ENCODE peak calls at places on chromosome X, in six cellular contexts. C is lower lobe of right lung, P is body of pancreas, R is mammary epithelial cell, F is H1, T is IMR-90. H is an unnamed sample. For H3K27me3, the result is how much of the 10 kb centered on the place peaks cover.

GRCh38 chrX:63754141-63754859 is 30.7 kb downstream of the ARHGEF9 start:
- DNase-seq in C (no peak), P (no peak), R (peak), F (no peak), T (peak), H (no peak)

GRCh38 chrX:1442724-1443367 is 9.9 kb downstream of the ASMTL start:
- DNase-seq in C (peak), P (no peak), R (no peak), F (no peak), T (no peak), H (no peak)

GRCh38 chrX:86696951-86697350 is 548.7 kb downstream of the DACH2 start:
- DNase-seq in C (no peak), P (no peak), R (no peak), F (no peak), T (no peak), H (no peak)

GRCh38 chrX:37846141-37846540 is 1.2 kb downstream of the DYNLT3 start:
- DNase-seq in C (no peak), P (no peak), R (peak), F (no peak), T (peak), H (no peak)

GRCh38 chrX:13620202-13620601 is 32.7 kb upstream of the TCEANC start:
- DNase-seq in C (no peak), P (no peak), R (no peak), F (no peak), T (no peak), H (no peak)

GRCh38 chrX:54076903-54077302 is 32.6 kb upstream of the PHF8 start:
- DNase-seq in C (no peak), P (no peak), R (peak), F (no peak), T (peak), H (no peak)

GRCh38 chrX:15674514-15674898 is 9.9 kb upstream of the CLTRN start:
- DNase-seq in C (peak), P (peak), R (peak), F (no peak), T (peak), H (peak)

GRCh38 chrX:79556750-79557149 is 189.6 kb upstream of the ITM2A start:
- DNase-seq in C (no peak), P (no peak), R (no peak), F (no peak), T (no peak), H (no peak)

GRCh38 chrX:103404225-103405008 is 28.1 kb downstream of the BEX3 start:
- DNase-seq in C (peak), P (peak), R (peak), F (peak), T (peak), H (peak)

GRCh38 chrX:97494756-97495372 is 611.2 kb downstream of the RPA4 start:
- DNase-seq in C (no peak), P (no peak), R (no peak), F (no peak), T (no peak), H (no peak)

GRCh38 chrX:45710081-45710801 is 509.6 kb upstream of the DIPK2B start:
- DNase-seq in C (no peak), P (no peak), R (peak), F (no peak), T (peak), H (peak)

GRCh38 chrX:3715921-3716320 is 2.5 kb upstream of the PRKX start:
- DNase-seq in C (no peak), P (no peak), R (no peak), F (no peak), T (no peak), H (no peak)

GRCh38 chrX:68249904-68250303 is 183.4 kb downstream of the OPHN1 start:
- DNase-seq in C (no peak), P (no peak), R (no peak), F (no peak), T (no peak), H (no peak)

GRCh38 chrX:43500240-43500639 is 155.9 kb upstream of the MAOA start:
- DNase-seq in C (no peak), P (no peak), R (no peak), F (no peak), T (no peak), H (no peak)

GRCh38 chrX:13110427-13111324 is 66.3 kb upstream of the FAM9C start:
- DNase-seq in C (no peak), P (peak), R (peak), F (no peak), T (peak), H (peak)

GRCh38 chrX:56795309-56795868 is 66.3 kb downstream of the NBDY start:
- DNase-seq in C (no peak), P (no peak), R (no peak), F (peak), T (no peak), H (no peak)

GRCh38 chrX:50813843-50814661 is at the start of gene SHROOM4:
- DNase-seq in C (peak), P (peak), R (peak), F (peak), T (peak), H (peak)

GRCh38 chrX:1466971-1467561 is 14.4 kb upstream of the ASMTL start:
- DNase-seq in C (no peak), P (no peak), R (no peak), F (peak), T (no peak), H (no peak)

GRCh38 chrX:21305799-21306336 is 68.3 kb upstream of the CNKSR2 start:
- DNase-seq in C (no peak), P (no peak), R (no peak), F (no peak), T (no peak), H (no peak)

GRCh38 chrX:124534530-124534929 is 188.2 kb downstream of the SH2D1A start:
- DNase-seq in C (no peak), P (no peak), R (no peak), F (no peak), T (no peak), H (no peak)

GRCh38 chrX:41029332-41029731 is 55.9 kb upstream of the USP9X start:
- DNase-seq in C (no peak), P (no peak), R (no peak), F (no peak), T (peak), H (peak)

GRCh38 chrX:17377047-17377692 is 2.2 kb downstream of the NHS start:
- DNase-seq in C (no peak), P (peak), R (peak), F (peak), T (peak), H (no peak)

GRCh38 chrX:65726708-65727107 is 59.3 kb downstream of the MSN start:
- DNase-seq in C (no peak), P (no peak), R (no peak), F (no peak), T (no peak), H (no peak)

GRCh38 chrX:8289523-8289922 is 118.5 kb upstream of the VCX2 start:
- DNase-seq in C (no peak), P (no peak), R (peak), F (no peak), T (no peak), H (peak)

GRCh38 chrX:123157586-123157985 is 26.5 kb upstream of the GRIA3 start:
- DNase-seq in C (no peak), P (no peak), R (peak), F (no peak), T (no peak), H (no peak)

GRCh38 chrX:47156611-47157520 is 11.8 kb downstream of the RBM10 start:
- DNase-seq in C (no peak), P (no peak), R (no peak), F (no peak), T (no peak), H (no peak)

GRCh38 chrX:47160781-47161180 is 15.8 kb downstream of the RBM10 start:
- DNase-seq in C (no peak), P (no peak), R (no peak), F (no peak), T (no peak), H (no peak)

GRCh38 chrX:47162927-47163583 is 18.0 kb downstream of the RBM10 start:
- DNase-seq in C (no peak), P (no peak), R (no peak), F (no peak), T (no peak), H (no peak)

GRCh38 chrX:47158781-47159180 is 13.8 kb downstream of the RBM10 start:
- DNase-seq in C (no peak), P (no peak), R (no peak), F (no peak), T (no peak), H (no peak)

DNA sequence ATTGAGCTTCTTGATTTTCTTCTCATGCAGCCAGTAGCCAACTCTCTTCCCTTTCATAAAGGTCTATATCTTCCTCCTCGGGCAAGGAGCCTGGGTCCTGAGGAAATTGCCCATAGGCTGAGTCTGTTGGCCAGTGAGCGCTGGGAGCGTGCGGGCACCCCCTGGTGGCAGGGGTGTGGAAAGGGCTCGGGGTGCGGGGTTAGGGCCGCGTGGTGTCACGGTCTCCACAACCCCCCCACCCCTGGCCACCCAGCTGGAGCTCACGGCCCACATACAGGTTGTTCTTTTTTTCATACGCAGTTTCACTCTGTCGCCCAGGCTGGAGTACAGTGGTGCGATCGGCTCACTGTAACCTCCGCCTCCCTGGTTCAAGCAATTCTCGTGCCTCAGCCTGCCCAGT is 13.1 kb downstream of the RBM10 start:
- DNase-seq in C (no peak), P (no peak), R (no peak), F (peak), T (no peak), H (no peak)
- TF ChIP-seq CTCF in C (no peak), P (no peak), R (no peak), F (peak), T (no peak), H (no peak)

DNA sequence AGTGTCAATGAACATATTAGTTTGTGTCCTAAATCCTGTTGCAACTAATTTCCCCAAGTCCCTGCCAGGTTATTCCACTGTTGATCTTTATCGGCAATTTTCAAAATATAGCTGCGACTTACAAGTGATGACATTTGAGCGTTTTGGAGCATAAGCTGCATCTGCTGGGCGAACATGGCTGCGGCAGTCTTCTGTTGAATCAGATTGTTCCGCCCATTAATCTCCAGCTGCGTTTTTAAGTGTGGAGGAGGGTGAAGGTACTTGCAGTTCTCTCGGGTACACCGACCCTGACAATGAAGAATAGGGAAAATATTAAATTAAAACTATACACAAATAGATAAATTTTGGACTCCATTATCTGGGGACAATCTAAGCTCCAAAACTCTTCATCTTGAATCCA is 82.7 kb downstream of the MBNL3 start:
- DNase-seq in C (no peak), P (no peak), R (no peak), F (no peak), T (no peak), H (no peak)
- H3K27me3 ChIP-seq in C (under half), P (under half), R (under half), F (under half), T (under half), H (under half)

DNA sequence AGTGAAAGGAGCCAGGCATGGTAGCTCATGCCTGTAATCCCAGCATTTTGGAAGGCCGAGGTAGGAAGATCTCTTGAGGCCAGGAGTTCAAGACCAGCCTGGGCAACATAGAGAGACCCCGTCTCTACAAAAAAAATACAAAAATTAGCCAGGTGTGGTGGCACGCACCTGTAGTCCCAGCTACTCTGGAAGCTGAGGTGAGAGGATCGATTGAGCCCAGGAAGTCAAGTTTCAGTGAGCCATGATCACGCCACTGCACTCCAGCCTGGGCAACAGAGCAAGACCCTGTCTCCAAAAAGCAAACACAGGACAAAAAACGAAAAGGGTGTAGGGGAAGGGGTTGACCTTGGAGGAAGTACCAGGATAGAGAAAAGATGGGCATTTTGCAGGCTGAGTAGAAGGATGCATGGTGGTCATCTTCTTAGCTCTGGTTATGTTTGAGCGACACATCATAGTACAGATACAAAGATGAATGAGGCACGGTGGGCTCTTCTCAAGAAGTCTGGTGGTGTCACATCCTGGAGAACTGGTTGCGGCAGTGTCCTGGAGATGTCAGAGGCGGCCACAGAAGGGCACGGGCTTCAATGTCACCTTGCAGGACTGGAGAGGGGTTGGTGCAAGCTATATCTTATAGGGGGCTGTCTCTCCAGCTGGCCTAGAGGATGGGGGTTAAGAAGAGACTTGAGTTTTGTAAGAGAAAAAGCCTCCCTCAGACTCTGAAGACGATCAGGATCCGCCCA is 32.0 kb downstream of the SLC25A5 start:
- DNase-seq in C (no peak), P (no peak), R (no peak), F (no peak), T (no peak), H (no peak)
- H3K27ac ChIP-seq in C (no peak), P (no peak), R (no peak), F (no peak), T (no peak), H (no peak)

DNA sequence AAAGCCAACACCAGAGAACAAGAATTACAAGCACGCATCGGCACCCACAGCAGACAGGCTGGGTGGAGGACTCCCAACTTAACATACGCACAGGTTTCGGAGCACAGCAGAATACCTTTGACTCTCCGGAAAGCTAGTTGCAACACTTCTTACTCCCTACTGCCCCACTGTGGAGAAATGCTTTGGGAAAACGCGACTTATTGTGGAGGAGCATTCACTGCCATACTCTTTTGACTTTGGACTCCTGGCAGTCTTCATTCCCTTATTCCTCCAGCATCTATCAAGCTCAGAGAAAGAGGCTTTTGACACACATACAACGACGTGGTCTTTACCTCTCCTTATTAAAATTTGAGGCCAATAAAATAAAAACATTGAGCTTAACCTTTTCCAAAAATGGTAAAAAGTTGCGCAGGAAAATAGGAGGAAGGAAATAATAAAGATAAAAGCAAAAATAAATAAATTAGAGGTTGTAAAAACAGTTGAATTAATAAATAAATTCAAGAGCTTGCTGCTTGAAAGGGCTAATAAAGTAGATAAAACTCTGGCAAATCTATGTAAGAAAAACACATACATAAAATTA is 41.4 kb upstream of the GPC3 start:
- DNase-seq in C (no peak), P (peak), R (peak), F (peak), T (peak), H (peak)
- TF ChIP-seq CTCF in C (peak), P (peak), R (peak), F (no peak), T (peak), H (peak)

GRCh38 chrX:150362599-150363481 is at the start of gene MAMLD1:
- DNase-seq in C (peak), P (peak), R (peak), F (peak), T (peak), H (peak)

GRCh38 chrX:150363561-150364346 is 637 bp downstream of the MAMLD1 start:
- DNase-seq in C (peak), P (peak), R (peak), F (peak), T (peak), H (no peak)

GRCh38 chrX:150360331-150360730 is 2.8 kb upstream of the MAMLD1 start:
- DNase-seq in C (no peak), P (no peak), R (no peak), F (no peak), T (no peak), H (no peak)

GRCh38 chrX:150361777-150362351 is 1.3 kb upstream of the MAMLD1 start:
- DNase-seq in C (peak), P (peak), R (peak), F (peak), T (peak), H (no peak)

GRCh38 chrX:150361070-150361776 is 1.9 kb upstream of the MAMLD1 start:
- DNase-seq in C (peak), P (peak), R (peak), F (peak), T (peak), H (no peak)
- H3K27me3 ChIP-seq in C (under half), P (under half), R (under half), F (half or more), T (under half), H (under half)

GRCh38 chrX:48468247-48468671 is 1.8 kb downstream of the SLC38A5 start:
- DNase-seq in C (no peak), P (peak), R (no peak), F (no peak), T (no peak), H (no peak)
- H3K27ac ChIP-seq in C (no peak), P (peak), R (no peak), F (no peak), T (no peak), H (no peak)